ENCODE peak calls at places on chromosomes 11 and 22, in eight cellular contexts. T is anterior cingulate cortex; H is CD8-positive, alpha-beta memory T cell; O is PC-3; Z is dermis blood vessel endothelial cell; J is AG10803; R is activated T-cell treated with anti-CD3 and anti-CD28 coated beads, Interleukin-2, amount 50 U/mL, for 1 hour; A is activated naive CD8-positive, alpha-beta T cell treated with anti-CD3 and anti-CD28 coated beads, Interleukin-2, amount 50 U/mL, for 24 hours. Y is an unnamed sample.

GRCh38 chr22:46935506-46936377 is 173.3 kb downstream of the TBC1D22A start:
- DNase-seq in R (no peak), A (no peak), Z (no peak), J (no peak), H (no peak), O (peak), T (no peak), Y (no peak)

GRCh38 chr22:36221799-36222751 is 17.3 kb downstream of the APOL2 start:
- DNase-seq in T (no peak), H (peak), Z (peak), A (peak), O (peak), R (peak), J (no peak), Y (peak)

GRCh38 chr11:112269139-112269538 is 8.5 kb upstream of the PLET1 start:
- DNase-seq in J (no peak), O (no peak), T (no peak), A (no peak), Z (no peak), R (no peak), H (no peak), Y (no peak)

GRCh38 chr11:96215826-96216225 is 127.2 kb downstream of the MAML2 start:
- DNase-seq in A (no peak), Z (no peak), J (no peak), H (no peak), R (no peak), O (no peak), T (no peak), Y (no peak)

GRCh38 chr11:110362916-110363574 is 66.6 kb upstream of the RDX start:
- DNase-seq in J (no peak), T (no peak), O (peak), H (no peak), Z (peak), R (no peak), A (no peak), Y (peak)

GRCh38 chr22:19797631-19798319 is 37.2 kb downstream of the TBX1 start:
- DNase-seq in J (no peak), Z (no peak), T (no peak), A (no peak), O (no peak), H (no peak), R (no peak), Y (no peak)

GRCh38 chr22:40748388-40748970 is 69.2 kb downstream of the MCHR1 start:
- DNase-seq in J (no peak), A (no peak), O (no peak), H (no peak), Z (no peak), R (no peak), T (no peak), Y (no peak)

GRCh38 chr11:131464024-131464423 is 93.6 kb downstream of the NTM start:
- DNase-seq in J (no peak), H (no peak), Z (no peak), T (no peak), R (no peak), O (no peak), A (no peak), Y (no peak)

GRCh38 chr22:19043111-19044085 is 78.8 kb downstream of the DGCR2 start:
- DNase-seq in T (no peak), Z (no peak), A (no peak), J (peak), R (no peak), H (no peak), O (no peak), Y (no peak)

GRCh38 chr11:125261471-125262087 is 97.0 kb downstream of the PKNOX2 start:
- DNase-seq in T (no peak), R (no peak), J (no peak), H (no peak), Z (no peak), A (no peak), O (no peak), Y (no peak)

GRCh38 chr11:19524171-19524671 is 188.4 kb upstream of the NAV2 start:
- DNase-seq in A (no peak), Z (peak), H (no peak), R (no peak), O (no peak), J (no peak), T (peak), Y (peak)

GRCh38 chr11:117815262-117815803 is 9.2 kb downstream of the FXYD2 start:
- DNase-seq in H (peak), A (peak), O (no peak), Z (no peak), R (peak), T (no peak), J (no peak), Y (peak)

GRCh38 chr11:128240546-128240945 is 346.8 kb downstream of the ETS1 start:
- DNase-seq in H (no peak), R (no peak), T (no peak), Z (peak), J (peak), A (no peak), O (no peak), Y (peak)

GRCh38 chr11:46637546-46637945 is 20.2 kb downstream of the ATG13 start:
- DNase-seq in T (peak), R (no peak), A (no peak), H (no peak), Z (no peak), J (no peak), O (no peak), Y (no peak)

GRCh38 chr11:2651826-2652237 is 48.0 kb downstream of the KCNQ1OT1 start:
- DNase-seq in Z (no peak), O (no peak), R (no peak), H (no peak), T (no peak), A (no peak), J (no peak), Y (no peak)

GRCh38 chr11:17293308-17293707 is 16.8 kb downstream of the NUCB2 start:
- DNase-seq in H (no peak), T (no peak), J (no peak), R (no peak), A (no peak), O (no peak), Z (no peak), Y (no peak)

GRCh38 chr11:69144316-69144715 is 11.4 kb upstream of the SMIM38 start:
- DNase-seq in O (no peak), J (peak), Z (no peak), A (peak), T (no peak), H (no peak), R (no peak), Y (no peak)

GRCh38 chr11:83583953-83584352 is 297.8 kb upstream of the CCDC90B start:
- DNase-seq in R (no peak), H (no peak), A (no peak), Z (no peak), T (no peak), O (peak), J (peak), Y (no peak)

GRCh38 chr11:92552942-92553341 is 328.3 kb downstream of the FAT3 start:
- DNase-seq in T (no peak), R (no peak), Z (no peak), A (no peak), O (peak), J (peak), H (no peak), Y (no peak)

GRCh38 chr11:69563306-69563705 is 77.7 kb upstream of the CCND1 start:
- DNase-seq in T (no peak), H (no peak), A (no peak), R (no peak), J (no peak), O (no peak), Z (no peak), Y (no peak)

GRCh38 chr11:1219446-1219835 is 3.4 kb upstream of the MUC5B start:
- DNase-seq in H (no peak), O (no peak), Z (no peak), A (no peak), J (no peak), R (no peak), T (no peak), Y (no peak)

GRCh38 chr22:47281126-47282106 is 519.0 kb downstream of the TBC1D22A start:
- DNase-seq in A (no peak), T (no peak), O (peak), Z (no peak), J (peak), R (no peak), H (no peak), Y (no peak)

GRCh38 chr11:9815486-9816136 is 151.7 kb downstream of the SWAP70 start:
- DNase-seq in Z (no peak), J (peak), A (no peak), O (peak), T (no peak), H (no peak), R (no peak), Y (no peak)

GRCh38 chr11:65425105-65425970 is 2.7 kb downstream of the NEAT1 start:
- DNase-seq in T (no peak), O (peak), Z (peak), R (peak), A (peak), J (peak), H (peak), Y (peak)

GRCh38 chr22:39179841-39180335 is 27.4 kb upstream of the CBX7 start:
- DNase-seq in Z (no peak), T (no peak), R (no peak), A (no peak), H (no peak), O (no peak), J (no peak), Y (no peak)

GRCh38 chr11:19756675-19757475 is 44.2 kb downstream of the NAV2 start:
- DNase-seq in O (no peak), T (peak), J (peak), Z (peak), H (no peak), A (no peak), R (no peak), Y (no peak)

GRCh38 chr22:38205261-38206128 is 3.7 kb downstream of the MAFF start:
- DNase-seq in T (peak), A (no peak), J (peak), H (no peak), O (no peak), R (no peak), Z (peak), Y (peak)

GRCh38 chr11:72716291-72716690 is 35.9 kb downstream of the ARAP1 start:
- DNase-seq in Z (no peak), J (no peak), T (peak), H (no peak), R (no peak), O (no peak), A (no peak), Y (no peak)

GRCh38 chr11:8192016-8192895 is 23.4 kb upstream of the RIC3 start:
- DNase-seq in R (peak), T (peak), J (peak), A (peak), H (no peak), O (peak), Z (peak), Y (peak)

GRCh38 chr11:85407648-85408047 is 219.5 kb downstream of the DLG2 start:
- DNase-seq in A (no peak), H (no peak), T (no peak), Z (no peak), J (no peak), O (no peak), R (no peak), Y (no peak)

GRCh38 chr22:25141994-25142620 is 57.6 kb upstream of the CRYBB3 start:
- DNase-seq in A (no peak), H (no peak), Z (no peak), R (no peak), O (no peak), T (no peak), J (no peak), Y (peak)

GRCh38 chr11:100918551-100919500 is 210.8 kb downstream of the PGR start:
- DNase-seq in H (no peak), R (no peak), A (no peak), T (peak), J (no peak), Z (no peak), O (peak), Y (no peak)

Y was measured in lung microvascular endothelial cell.